ENCODE peak calls at places on chromosomes 16 and 17, in ten cellular contexts. U is WTC11; L is cardiac fibroblast; F is RCC 7860; D is choroid plexus epithelial cell; N is CD8-positive, alpha-beta memory T cell; J is T-helper 2 cell; Z is NCI-H1092; T is HT1080; P is non-pigmented ciliary epithelial cell. V is an unnamed sample.

GRCh38 chr16:66416136-66416535 is 11.0 kb upstream of the BEAN1 start:
- DNase-seq in N (no peak), L (no peak), D (no peak), J (no peak), U (no peak), F (no peak), T (no peak), Z (no peak), P (no peak), V (no peak)

GRCh38 chr17:1709403-1709891 is 730 bp downstream of the TLCD2 start:
- DNase-seq in F (no peak), U (no peak), Z (no peak), T (no peak), J (no peak), N (no peak), D (no peak), P (no peak), L (no peak), V (no peak)

GRCh38 chr17:38572665-38573365 is 32.9 kb downstream of the SRCIN1 start:
- DNase-seq in U (peak), P (no peak), L (no peak), F (no peak), T (no peak), D (no peak), Z (peak), N (no peak), J (no peak), V (peak)

GRCh38 chr17:73104450-73104849 is 12.0 kb upstream of the SLC39A11 start:
- DNase-seq in T (no peak), N (no peak), F (no peak), J (no peak), U (no peak), P (no peak), L (no peak), Z (no peak), D (no peak), V (no peak)

GRCh38 chr16:86651823-86652222 is 73.5 kb downstream of the FOXL1 start:
- DNase-seq in U (no peak), L (no peak), T (peak), J (no peak), F (no peak), D (peak), Z (no peak), N (no peak), P (no peak), V (no peak)

GRCh38 chr17:43211123-43211479 is 574 bp upstream of the TMEM106A start:
- DNase-seq in T (no peak), N (no peak), D (peak), P (no peak), Z (no peak), L (no peak), U (no peak), F (no peak), J (no peak), V (no peak)

GRCh38 chr17:50817838-50818237 is 17.5 kb upstream of the WFIKKN2 start:
- DNase-seq in P (no peak), D (peak), Z (no peak), U (no peak), J (no peak), L (no peak), T (peak), N (no peak), F (peak), V (no peak)

GRCh38 chr16:48126801-48127644 is 28.8 kb downstream of the ABCC12 start:
- DNase-seq in D (peak), U (no peak), T (peak), J (no peak), N (no peak), Z (peak), P (peak), F (peak), L (peak), V (no peak)

GRCh38 chr17:28993013-28993600 is 12.7 kb downstream of the SEZ6 start:
- DNase-seq in F (no peak), L (no peak), T (peak), J (no peak), P (no peak), D (no peak), Z (no peak), N (no peak), U (no peak), V (no peak)

GRCh38 chr17:50924800-50925199 is 58.6 kb upstream of the TOB1 start:
- DNase-seq in D (no peak), L (no peak), J (no peak), U (no peak), T (no peak), N (no peak), F (no peak), Z (no peak), P (no peak), V (no peak)